ENCODE peak calls at places on chromosome 18, in six cellular contexts. B is activated effector memory CD4-positive, alpha-beta T cell treated with anti-CD3 and anti-CD28 coated beads, Interleukin-2, amount 50 U/mL, for 16 hours; E is amniotic stem cell; A is GM03348; W is retina; U is KBM-7. Z is an unnamed sample.

GRCh38 chr18:73724908-73725307 is 422.7 kb downstream of the FBXO15 start:
- DNase-seq in B (no peak), E (no peak), A (peak), W (no peak), U (no peak), Z (no peak)

GRCh38 chr18:8253943-8254342 is 355.3 kb upstream of the RAB12 start:
- DNase-seq in B (no peak), E (no peak), A (no peak), W (peak), U (no peak), Z (no peak)

GRCh38 chr18:45684341-45685115 is 39.5 kb upstream of the SLC14A1 start:
- DNase-seq in B (no peak), E (no peak), A (peak), W (no peak), U (no peak), Z (no peak)

GRCh38 chr18:36440614-36441013 is 143.1 kb downstream of the FHOD3 start:
- DNase-seq in B (no peak), E (no peak), A (peak), W (no peak), U (no peak), Z (no peak)

GRCh38 chr18:4450065-4450676 is 4.9 kb downstream of the DLGAP1 start:
- DNase-seq in B (no peak), E (no peak), A (no peak), W (no peak), U (no peak), Z (no peak)

GRCh38 chr18:13464432-13465125 is 246.0 kb downstream of the LDLRAD4 start:
- DNase-seq in B (peak), E (no peak), A (no peak), W (no peak), U (peak), Z (no peak)

GRCh38 chr18:6401687-6402086 is 13.0 kb downstream of the L3MBTL4 start:
- DNase-seq in B (no peak), E (no peak), A (no peak), W (peak), U (peak), Z (peak)

GRCh38 chr18:13448028-13448795 is 229.7 kb downstream of the LDLRAD4 start:
- DNase-seq in B (no peak), E (no peak), A (no peak), W (no peak), U (no peak), Z (no peak)

GRCh38 chr18:65278939-65279667 is 471.7 kb upstream of the CDH7 start:
- DNase-seq in B (no peak), E (no peak), A (no peak), W (no peak), U (no peak), Z (no peak)

GRCh38 chr18:42801706-42802105 is 313.8 kb downstream of the RIT2 start:
- DNase-seq in B (no peak), E (no peak), A (peak), W (no peak), U (no peak), Z (no peak)

GRCh38 chr18:44625367-44625766 is 55.3 kb upstream of the SETBP1 start:
- DNase-seq in B (no peak), E (no peak), A (no peak), W (no peak), U (no peak), Z (no peak)

GRCh38 chr18:43882358-43882757 is 605.1 kb upstream of the SYT4 start:
- DNase-seq in B (no peak), E (no peak), A (no peak), W (no peak), U (no peak), Z (no peak)

GRCh38 chr18:79136742-79137141 is 67.5 kb downstream of the ATP9B start:
- DNase-seq in B (no peak), E (no peak), A (no peak), W (no peak), U (peak), Z (no peak)

GRCh38 chr18:77017355-77017754 is 115.2 kb downstream of the MBP start:
- DNase-seq in B (no peak), E (no peak), A (no peak), W (no peak), U (no peak), Z (no peak)

GRCh38 chr18:9705183-9705864 is 2.8 kb upstream of the RAB31 start:
- DNase-seq in B (no peak), E (no peak), A (peak), W (no peak), U (no peak), Z (no peak)

GRCh38 chr18:68648191-68648590 is 66.7 kb downstream of the TMX3 start:
- DNase-seq in B (no peak), E (no peak), A (no peak), W (no peak), U (no peak), Z (no peak)

GRCh38 chr18:1002653-1003178 is 98.0 kb downstream of the ADCYAP1 start:
- DNase-seq in B (no peak), E (no peak), A (peak), W (no peak), U (no peak), Z (no peak)

GRCh38 chr18:48773821-48774220 is 176.9 kb downstream of the SMAD7 start:
- DNase-seq in B (no peak), E (no peak), A (no peak), W (no peak), U (no peak), Z (no peak)

GRCh38 chr18:39871976-39872375 is 2083.1 kb upstream of the PIK3C3 start:
- DNase-seq in B (no peak), E (no peak), A (no peak), W (no peak), U (no peak), Z (no peak)

GRCh38 chr18:68417826-68418225 is 297.1 kb downstream of the TMX3 start:
- DNase-seq in B (no peak), E (no peak), A (peak), W (no peak), U (no peak), Z (no peak)

GRCh38 chr18:36672437-36673344 is 156.1 kb downstream of the TPGS2 start:
- DNase-seq in B (no peak), E (no peak), A (peak), W (no peak), U (peak), Z (no peak)

GRCh38 chr18:5451871-5452270 is 91.9 kb downstream of the EPB41L3 start:
- DNase-seq in B (no peak), E (no peak), A (no peak), W (no peak), U (no peak), Z (no peak)

GRCh38 chr18:24656571-24656971 is 196.1 kb downstream of the HRH4 start:
- DNase-seq in B (no peak), E (no peak), A (no peak), W (no peak), U (no peak), Z (peak)

GRCh38 chr18:22558945-22559385 is 141.2 kb upstream of the CTAGE1 start:
- DNase-seq in B (no peak), E (peak), A (peak), W (peak), U (no peak), Z (peak)

GRCh38 chr18:29647700-29648099 is 1394.8 kb downstream of the DSC3 start:
- DNase-seq in B (no peak), E (no peak), A (no peak), W (no peak), U (no peak), Z (no peak)

GRCh38 chr18:43692291-43692690 is 415.0 kb upstream of the SYT4 start:
- DNase-seq in B (no peak), E (no peak), A (peak), W (no peak), U (no peak), Z (no peak)

GRCh38 chr18:67266591-67267237 is 249.8 kb downstream of the DSEL start:
- DNase-seq in B (no peak), E (peak), A (peak), W (no peak), U (no peak), Z (no peak)

GRCh38 chr18:5463390-5463789 is 80.4 kb downstream of the EPB41L3 start:
- DNase-seq in B (no peak), E (no peak), A (peak), W (no peak), U (peak), Z (no peak)

GRCh38 chr18:62437520-62438329 is 85.1 kb upstream of the ZCCHC2 start:
- DNase-seq in B (no peak), E (no peak), A (peak), W (peak), U (no peak), Z (no peak)

GRCh38 chr18:55779711-55780590 is 192.0 kb upstream of the TCF4 start:
- DNase-seq in B (no peak), E (no peak), A (peak), W (peak), U (peak), Z (peak)

GRCh38 chr18:34978533-34978893 is 62.7 kb upstream of the MAPRE2 start:
- DNase-seq in B (no peak), E (no peak), A (no peak), W (no peak), U (no peak), Z (no peak)

GRCh38 chr18:60503166-60503565 is 130.6 kb upstream of the MC4R start:
- DNase-seq in B (no peak), E (no peak), A (no peak), W (no peak), U (no peak), Z (no peak)

GRCh38 chr18:9643549-9643948 is 29.2 kb upstream of the PPP4R1 start:
- DNase-seq in B (no peak), E (peak), A (peak), W (peak), U (no peak), Z (no peak)

GRCh38 chr18:519019-519879 is 18.7 kb upstream of the COLEC12 start:
- DNase-seq in B (no peak), E (no peak), A (peak), W (no peak), U (peak), Z (no peak)

GRCh38 chr18:10147199-10147598 is 233.4 kb downstream of the VAPA start:
- DNase-seq in B (no peak), E (no peak), A (no peak), W (no peak), U (no peak), Z (no peak)